ENCODE peak calls at places on chromosomes 11 and 22, in six cellular contexts. C is psoas muscle; G is GM19239; B is endothelial cell; T is NCI-H1105 treated with DMSO at 0.1 percent for 48 hours; Y is stimulated activated CD4-positive, alpha-beta T cell treated with anti-CD3 and anti-CD28 coated beads, Interleukin-15, amount 100 ng/mL, for 1 hour. I is an unnamed sample.

GRCh38 chr11:122100222-122101080 is 15.6 kb downstream of the BLID start:
- DNase-seq in C (peak), G (no peak), B (peak), T (no peak), Y (no peak), I (peak)

GRCh38 chr11:93194673-93195291 is 3.0 kb downstream of the SLC36A4 start:
- DNase-seq in C (no peak), G (no peak), B (no peak), T (no peak), Y (no peak), I (no peak)

GRCh38 chr11:122795281-122795680 is 43.0 kb upstream of the CRTAM start:
- DNase-seq in C (no peak), G (no peak), B (no peak), T (no peak), Y (no peak), I (no peak)

GRCh38 chr22:49155039-49155808 is 672.4 kb downstream of the BRD1 start:
- DNase-seq in C (no peak), G (no peak), B (no peak), T (no peak), Y (no peak), I (no peak)

GRCh38 chr11:63504933-63505586 is 824 bp upstream of the LGALS12 start:
- DNase-seq in C (no peak), G (no peak), B (no peak), T (no peak), Y (no peak), I (no peak)

GRCh38 chr11:119356349-119357031 is 10.0 kb upstream of the MFRP start:
- DNase-seq in C (peak), G (peak), B (peak), T (peak), Y (peak), I (peak)

GRCh38 chr22:36979016-36979415 is 40.2 kb downstream of the TST start:
- DNase-seq in C (no peak), G (no peak), B (no peak), T (no peak), Y (no peak), I (no peak)

GRCh38 chr11:68010058-68011041 is at the start of gene ALDH3B1:
- DNase-seq in C (peak), G (no peak), B (no peak), T (no peak), Y (no peak), I (peak)

GRCh38 chr22:41479671-41480396 is 10.9 kb downstream of the ACO2 start:
- DNase-seq in C (no peak), G (no peak), B (no peak), T (no peak), Y (no peak), I (peak)

GRCh38 chr11:113167599-113167998 is 146.8 kb upstream of the TTC12 start:
- DNase-seq in C (no peak), G (no peak), B (no peak), T (no peak), Y (no peak), I (no peak)

GRCh38 chr11:27433742-27434141 is 38.8 kb downstream of the LGR4 start:
- DNase-seq in C (no peak), G (no peak), B (no peak), T (no peak), Y (no peak), I (no peak)

GRCh38 chr22:43592470-43592869 is 180.7 kb downstream of the MPPED1 start:
- DNase-seq in C (no peak), G (no peak), B (peak), T (peak), Y (no peak), I (no peak)

GRCh38 chr11:128447233-128447632 is 140.1 kb downstream of the ETS1 start:
- DNase-seq in C (no peak), G (no peak), B (no peak), T (no peak), Y (no peak), I (no peak)

GRCh38 chr22:27252282-27253049 is 549.1 kb downstream of the MN1 start:
- DNase-seq in C (peak), G (no peak), B (no peak), T (no peak), Y (no peak), I (peak)